ENCODE peak calls at places on chromosomes 3 and 15, in eight cellular contexts. P is fibroblast of lung, E is hepatocyte, Y is SK-N-SH, G is MM.1S, C is neural progenitor cell, W is osteoblast, K is H9. A is an unnamed sample.

GRCh38 chr3:42115223-42115622 is 24.1 kb downstream of the TRAK1 start:
- DNase-seq in P (no peak), E (no peak), Y (no peak), G (no peak), C (no peak), W (no peak), K (no peak), A (no peak)

GRCh38 chr3:64074091-64074490 is 50.8 kb upstream of the PSMD6 start:
- DNase-seq in P (no peak), E (peak; percentile 16), Y (no peak), G (no peak), C (no peak), W (no peak), K (no peak), A (no peak)

GRCh38 chr15:70095387-70096214 is 2.1 kb downstream of the TLE3 start:
- DNase-seq in P (no peak), E (peak; percentile 74), Y (peak; percentile 75), G (peak; percentile 65), C (peak; percentile 86), W (peak; percentile 90), K (peak; percentile 74), A (no peak)

GRCh38 chr3:170154084-170154483 is 27.4 kb downstream of the PHC3 start:
- DNase-seq in P (peak; percentile 43), E (no peak), Y (no peak), G (no peak), C (no peak), W (peak; percentile 32), K (no peak), A (peak; percentile 24)

GRCh38 chr3:67648701-67649100 is 5.7 kb downstream of the SUCLG2 start:
- DNase-seq in P (peak; percentile 81), E (peak; percentile 35), Y (no peak), G (no peak), C (no peak), W (no peak), K (no peak), A (peak; percentile 78)

GRCh38 chr3:183638092-183638644 is 2.7 kb downstream of the KLHL24 start:
- DNase-seq in P (no peak), E (no peak), Y (no peak), G (no peak), C (no peak), W (no peak), K (no peak), A (no peak)

GRCh38 chr15:74433592-74434259 is at the start of gene SEMA7A:
- DNase-seq in P (peak; percentile 75), E (peak; percentile 91), Y (peak; percentile 96), G (peak; percentile 89), C (peak; percentile 94), W (peak; percentile 99), K (peak; percentile 94), A (peak; percentile 55)

GRCh38 chr3:40504636-40505430 is 1.0 kb upstream of the ZNF620 start:
- DNase-seq in P (peak; percentile 93), E (peak; percentile 43), Y (no peak), G (no peak), C (no peak), W (peak; percentile 91), K (no peak), A (peak; percentile 94)

GRCh38 chr3:47408839-47409229 is 28.0 kb downstream of the PTPN23 start:
- DNase-seq in P (no peak), E (no peak), Y (no peak), G (no peak), C (no peak), W (no peak), K (no peak), A (no peak)

GRCh38 chr15:77974098-77974414 is 103.5 kb downstream of the TBC1D2B start:
- DNase-seq in P (peak; percentile 66), E (no peak), Y (peak; percentile 66), G (no peak), C (no peak), W (peak; percentile 95), K (no peak), A (peak; percentile 41)

GRCh38 chr3:148856404-148856803 is 8.7 kb upstream of the CPA3 start:
- DNase-seq in P (no peak), E (no peak), Y (no peak), G (no peak), C (no peak), W (no peak), K (no peak), A (no peak)

GRCh38 chr3:52854013-52854412 is 19.2 kb upstream of the MUSTN1 start:
- DNase-seq in P (no peak), E (no peak), Y (no peak), G (no peak), C (peak; percentile 33), W (no peak), K (no peak), A (no peak)

GRCh38 chr3:50195501-50196252 is 4.3 kb downstream of the GNAT1 start:
- DNase-seq in P (no peak), E (peak; percentile 63), Y (no peak), G (no peak), C (no peak), W (peak; percentile 92), K (peak; percentile 64), A (no peak)

GRCh38 chr3:82741346-82741745 is 979.9 kb upstream of the GBE1 start:
- DNase-seq in P (no peak), E (no peak), Y (no peak), G (no peak), C (no peak), W (no peak), K (no peak), A (no peak)

GRCh38 chr3:136862611-136862951 is 573 bp downstream of the NCK1 start:
- DNase-seq in P (peak; percentile 71), E (peak; percentile 81), Y (peak; percentile 76), G (peak; percentile 54), C (no peak), W (no peak), K (peak; percentile 56), A (peak; percentile 59)

GRCh38 chr3:40387001-40387894 is at the start of gene ENTPD3:
- DNase-seq in P (peak; percentile 6), E (peak; percentile 67), Y (peak; percentile 46), G (no peak), C (peak; percentile 66), W (peak; percentile 87), K (peak; percentile 83), A (no peak)

GRCh38 chr15:64452988-64453688 is 7.2 kb upstream of the ZNF609 start:
- DNase-seq in P (peak; percentile 32), E (no peak), Y (no peak), G (no peak), C (peak; percentile 18), W (no peak), K (no peak), A (peak; percentile 18)

GRCh38 chr15:39403674-39404117 is 177.2 kb upstream of the THBS1 start:
- DNase-seq in P (peak; percentile 87), E (no peak), Y (peak; percentile 66), G (no peak), C (no peak), W (no peak), K (no peak), A (peak; percentile 85)

GRCh38 chr3:179446501-179446900 is 4.8 kb downstream of the GNB4 start:
- DNase-seq in P (no peak), E (peak; percentile 28), Y (no peak), G (peak; percentile 39), C (peak; percentile 39), W (no peak), K (no peak), A (no peak)

GRCh38 chr15:41572866-41573265 is 13.9 kb downstream of the TYRO3 start:
- DNase-seq in P (no peak), E (no peak), Y (no peak), G (no peak), C (no peak), W (no peak), K (no peak), A (no peak)

GRCh38 chr3:67605377-67605776 is 49.0 kb downstream of the SUCLG2 start:
- DNase-seq in P (peak; percentile 83), E (no peak), Y (no peak), G (no peak), C (no peak), W (no peak), K (no peak), A (peak; percentile 78)

GRCh38 chr3:60651799-60652198 is 599.5 kb downstream of the FHIT start:
- DNase-seq in P (peak; percentile 67), E (no peak), Y (no peak), G (no peak), C (no peak), W (no peak), K (no peak), A (peak; percentile 68)

GRCh38 chr3:179653106-179653776 is 401 bp downstream of the USP13 start:
- DNase-seq in P (peak; percentile 83), E (peak; percentile 85), Y (peak; percentile 82), G (peak; percentile 84), C (peak; percentile 84), W (peak; percentile 95), K (peak; percentile 72), A (peak; percentile 76)

GRCh38 chr3:3085782-3086181 is 24.4 kb downstream of the IL5RA start:
- DNase-seq in P (no peak), E (no peak), Y (no peak), G (no peak), C (no peak), W (no peak), K (no peak), A (no peak)

GRCh38 chr3:18236726-18237125 is 188.4 kb downstream of the SATB1 start:
- DNase-seq in P (no peak), E (no peak), Y (no peak), G (no peak), C (peak; percentile 65), W (no peak), K (no peak), A (no peak)
- H2AFZ ChIP-seq in P (no peak overlapping the region), E (no peak overlapping the region), Y (peak overlapping the region; percentile 92), G (no peak overlapping the region), C (no peak overlapping the region), W (no peak overlapping the region), K (no peak overlapping the region), A (peak overlapping the region; percentile 38)

GRCh38 chr3:23747841-23748240 is 57.9 kb upstream of the UBE2E1 start:
- DNase-seq in P (no peak), E (no peak), Y (no peak), G (no peak), C (no peak), W (no peak), K (no peak), A (no peak)
- H2AFZ ChIP-seq in P (no peak overlapping the region), E (no peak overlapping the region), Y (no peak overlapping the region), G (no peak overlapping the region), C (no peak overlapping the region), W (no peak overlapping the region), K (no peak overlapping the region), A (no peak overlapping the region)

DNA sequence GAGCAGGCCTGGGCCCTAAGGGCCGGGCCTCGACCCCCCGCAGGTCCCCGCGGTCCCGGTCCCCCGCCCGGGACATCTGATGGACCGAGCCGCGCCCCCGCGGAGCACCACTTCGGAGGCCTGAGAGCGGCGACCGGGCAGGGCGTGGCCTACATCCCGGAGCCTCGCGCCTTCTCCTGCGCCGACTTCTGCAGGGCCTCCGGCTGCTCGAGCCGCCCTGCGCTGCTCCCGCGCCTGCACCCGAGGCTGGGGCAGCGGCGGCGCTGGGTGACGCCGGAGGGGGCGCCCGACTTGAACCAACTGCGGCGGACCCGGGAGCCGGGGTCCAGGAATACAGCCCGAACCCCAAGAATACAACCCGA is 14.9 kb upstream of the GP9 start:
- DNase-seq in P (no peak), E (no peak), Y (peak; percentile 49), G (peak; percentile 23), C (no peak), W (peak; percentile 85), K (peak; percentile 58), A (no peak)
- H2AFZ ChIP-seq in P (no peak overlapping the region), E (no peak overlapping the region), Y (no peak overlapping the region), G (peak overlapping the region; percentile 75), C (no peak overlapping the region), W (no peak overlapping the region), K (no peak overlapping the region), A (peak overlapping the region; percentile 69)

GRCh38 chr15:51533672-51534398 is 88.7 kb downstream of the DMXL2 start:
- DNase-seq in P (no peak), E (no peak), Y (no peak), G (no peak), C (no peak), W (no peak), K (no peak), A (no peak)

GRCh38 chr15:51536965-51537574 is 85.5 kb downstream of the DMXL2 start:
- DNase-seq in P (peak; percentile 10), E (peak; percentile 17), Y (peak; percentile 9), G (peak; percentile 18), C (peak; percentile 8), W (no peak), K (no peak), A (no peak)
- H2AFZ ChIP-seq in P (no peak overlapping the region), E (no peak overlapping the region), Y (no peak overlapping the region), G (no peak overlapping the region), C (no peak overlapping the region), W (no peak overlapping the region), K (no peak overlapping the region), A (no peak overlapping the region)